ENCODE peak calls at places on chromosomes 16 and 17, in seven cellular contexts. P, J, O, C, R, B and T are unnamed samples.

GRCh38 chr17:64399071-64399766 is 8.6 kb upstream of the PECAM1 start:
- DNase-seq in P (no peak), J (peak; percentile 56), O (no peak), C (no peak), R (no peak), B (no peak), T (no peak)

GRCh38 chr17:66373079-66373478 is 70.7 kb downstream of the PRKCA start:
- DNase-seq in P (no peak), J (no peak), O (no peak), C (no peak), R (no peak), B (no peak), T (no peak)

GRCh38 chr16:69040144-69040909 is 65.1 kb upstream of the HAS3 start:
- DNase-seq in P (peak; percentile 42), J (peak; percentile 89), O (peak; percentile 58), C (no peak), R (no peak), B (no peak), T (no peak)

GRCh38 chr17:60443713-60444112 is 21.4 kb downstream of the CHCT1 start:
- DNase-seq in P (no peak), J (no peak), O (no peak), C (no peak), R (no peak), B (no peak), T (no peak)

GRCh38 chr16:69711115-69711740 is 15.1 kb downstream of the NQO1 start:
- DNase-seq in P (peak; percentile 66), J (peak; percentile 98), O (peak; percentile 95), C (no peak), R (peak; percentile 56), B (peak; percentile 52), T (peak; percentile 17)

GRCh38 chr16:10180771-10181163 is 1.5 kb downstream of the GRIN2A start:
- DNase-seq in P (no peak), J (no peak), O (no peak), C (no peak), R (no peak), B (no peak), T (no peak)

GRCh38 chr17:322006-322780 is 30.4 kb downstream of the RPH3AL start:
- DNase-seq in P (no peak), J (no peak), O (no peak), C (no peak), R (no peak), B (no peak), T (no peak)

GRCh38 chr16:31132303-31132978 is 3.1 kb downstream of the PRSS8 start:
- DNase-seq in P (no peak), J (no peak), O (no peak), C (no peak), R (no peak), B (no peak), T (no peak)

GRCh38 chr17:50035930-50036329 is 20.0 kb upstream of the ITGA3 start:
- DNase-seq in P (no peak), J (no peak), O (no peak), C (no peak), R (no peak), B (no peak), T (no peak)

GRCh38 chr16:87698241-87698640 is 67.5 kb downstream of the KLHDC4 start:
- DNase-seq in P (no peak), J (no peak), O (no peak), C (no peak), R (no peak), B (no peak), T (no peak)

GRCh38 chr17:61260061-61260797 is 139.4 kb upstream of the TBX2 start:
- DNase-seq in P (peak; percentile 24), J (no peak), O (peak; percentile 80), C (no peak), R (no peak), B (no peak), T (peak; percentile 51)

GRCh38 chr16:22217890-22218730 is 12.0 kb downstream of the EEF2K start:
- DNase-seq in P (no peak), J (no peak), O (peak; percentile 56), C (no peak), R (no peak), B (no peak), T (no peak)

GRCh38 chr16:88999457-89000206 is 22.6 kb upstream of the CBFA2T3 start:
- DNase-seq in P (no peak), J (peak; percentile 11), O (peak; percentile 6), C (no peak), R (no peak), B (no peak), T (no peak)

GRCh38 chr17:65413390-65413789 is 148.1 kb downstream of the AXIN2 start:
- DNase-seq in P (no peak), J (no peak), O (no peak), C (no peak), R (no peak), B (no peak), T (no peak)

GRCh38 chr16:85716680-85717038 is 27.9 kb upstream of the GINS2 start:
- DNase-seq in P (no peak), J (no peak), O (no peak), C (no peak), R (no peak), B (no peak), T (no peak)

GRCh38 chr17:34222732-34223486 is 32.2 kb upstream of the CCL2 start:
- DNase-seq in P (no peak), J (no peak), O (no peak), C (peak; percentile 5), R (no peak), B (no peak), T (no peak)

GRCh38 chr17:3940965-3941698 is 23.1 kb downstream of the ATP2A3 start:
- DNase-seq in P (no peak), J (no peak), O (no peak), C (no peak), R (no peak), B (no peak), T (no peak)

GRCh38 chr17:77475012-77475976 is 334.5 kb downstream of the SEC14L1 start:
- DNase-seq in P (peak; percentile 95), J (no peak), O (peak; percentile 91), C (peak; percentile 89), R (peak; percentile 79), B (no peak), T (peak; percentile 44)

GRCh38 chr16:47110939-47111338 is 32.8 kb downstream of the NETO2 start:
- DNase-seq in P (no peak), J (no peak), O (peak; percentile 5), C (no peak), R (no peak), B (no peak), T (no peak)

GRCh38 chr17:77140878-77141767 is at the start of gene SEC14L1:
- DNase-seq in P (no peak), J (no peak), O (peak; percentile 33), C (peak; percentile 51), R (no peak), B (no peak), T (no peak)

GRCh38 chr17:48997827-48998556 is 807 bp downstream of the IGF2BP1 start:
- DNase-seq in P (no peak), J (no peak), O (no peak), C (peak; percentile 34), R (no peak), B (no peak), T (no peak)

DNA sequence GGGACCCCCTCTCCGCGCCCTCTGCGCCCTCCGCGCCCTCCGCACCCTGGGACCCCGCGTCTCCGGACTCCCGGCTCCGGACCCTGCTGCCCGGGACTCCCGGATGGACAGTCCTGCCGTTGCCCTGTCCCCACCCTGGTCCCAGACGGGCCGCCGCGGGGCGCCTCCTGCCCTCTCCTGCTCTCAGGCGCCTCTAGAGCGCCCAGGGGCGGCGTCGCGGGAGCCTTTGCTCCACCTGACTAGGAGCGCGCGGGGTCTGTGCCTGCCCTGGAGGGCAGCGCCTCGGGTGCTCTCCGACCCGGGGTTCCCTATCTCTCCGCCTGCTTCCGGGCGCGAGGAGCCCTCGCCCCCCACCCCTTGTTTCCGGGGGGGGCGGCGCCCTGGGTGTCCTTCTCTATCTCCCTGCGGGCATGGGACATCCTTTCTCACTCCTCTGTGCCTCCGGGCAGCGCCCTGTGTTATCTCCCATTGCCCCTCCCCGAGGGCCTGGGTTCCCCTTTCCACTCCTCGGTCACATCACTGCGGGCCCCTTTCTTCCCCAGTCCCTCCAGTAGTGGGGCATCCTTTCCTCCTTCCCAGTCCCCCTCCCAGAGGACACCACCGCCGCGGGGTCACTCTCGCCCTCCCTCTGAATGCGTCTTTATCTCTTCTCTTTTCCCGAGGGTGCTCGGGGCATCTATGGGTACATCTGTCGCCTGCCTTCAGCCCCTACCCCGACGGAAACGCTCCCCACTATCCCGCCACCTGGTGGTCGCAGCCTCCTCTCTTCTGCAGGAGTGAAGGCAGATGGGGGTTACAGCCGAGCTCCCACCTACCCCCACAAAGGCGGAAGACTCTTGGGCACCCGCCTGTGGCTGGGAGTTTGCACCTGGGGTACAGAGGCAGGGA is 865 bp downstream of the PRKCB start:
- DNase-seq in P (no peak), J (no peak), O (no peak), C (no peak), R (no peak), B (peak; percentile 56), T (no peak)
- H3K4me3 ChIP-seq in P (no peak overlapping the region), J (no peak overlapping the region), O (no peak overlapping the region), C (no peak overlapping the region), R (no peak overlapping the region), B (peak overlapping the region; percentile 69), T (no peak overlapping the region)

DNA sequence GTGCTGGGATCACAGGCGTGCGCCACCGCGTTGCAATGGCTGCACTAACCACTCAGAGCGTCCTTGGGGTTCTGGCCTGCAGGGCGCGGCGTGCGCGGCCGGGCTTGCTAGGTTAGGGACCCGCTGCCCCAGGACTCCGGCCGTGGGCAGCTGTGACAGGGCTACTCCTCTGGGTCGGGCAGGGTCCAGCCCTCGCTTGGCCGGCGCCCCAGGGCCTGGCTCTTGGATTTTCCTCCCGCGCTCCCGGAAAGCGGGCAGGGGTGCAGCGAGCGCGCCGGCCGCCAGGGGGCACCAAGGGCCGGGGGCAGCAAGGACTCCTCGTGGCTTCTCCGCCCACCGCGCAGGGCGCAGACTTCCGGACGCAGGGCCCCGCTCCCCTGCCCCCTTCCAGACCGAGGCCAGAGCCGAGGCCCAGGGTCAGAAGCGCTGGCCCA is 489 bp downstream of the TLE7 start:
- DNase-seq in P (no peak), J (no peak), O (no peak), C (no peak), R (no peak), B (no peak), T (no peak)
- TF ChIP-seq CTCF in P (peak; percentile 31), J (peak; percentile 20), O (no peak), C (peak; percentile 15), R (peak; percentile 24), B (peak; percentile 12), T (peak; percentile 39)

GRCh38 chr17:5413682-5414081 is 5.8 kb downstream of the NUP88 start:
- DNase-seq in P (peak; percentile 88), J (peak; percentile 97), O (peak; percentile 96), C (peak; percentile 89), R (peak; percentile 47), B (no peak), T (peak; percentile 87)
- H3K4me3 ChIP-seq in P (no peak overlapping the region), J (no peak overlapping the region), O (no peak overlapping the region), C (no peak overlapping the region), R (no peak overlapping the region), B (no peak overlapping the region), T (no peak overlapping the region)

DNA sequence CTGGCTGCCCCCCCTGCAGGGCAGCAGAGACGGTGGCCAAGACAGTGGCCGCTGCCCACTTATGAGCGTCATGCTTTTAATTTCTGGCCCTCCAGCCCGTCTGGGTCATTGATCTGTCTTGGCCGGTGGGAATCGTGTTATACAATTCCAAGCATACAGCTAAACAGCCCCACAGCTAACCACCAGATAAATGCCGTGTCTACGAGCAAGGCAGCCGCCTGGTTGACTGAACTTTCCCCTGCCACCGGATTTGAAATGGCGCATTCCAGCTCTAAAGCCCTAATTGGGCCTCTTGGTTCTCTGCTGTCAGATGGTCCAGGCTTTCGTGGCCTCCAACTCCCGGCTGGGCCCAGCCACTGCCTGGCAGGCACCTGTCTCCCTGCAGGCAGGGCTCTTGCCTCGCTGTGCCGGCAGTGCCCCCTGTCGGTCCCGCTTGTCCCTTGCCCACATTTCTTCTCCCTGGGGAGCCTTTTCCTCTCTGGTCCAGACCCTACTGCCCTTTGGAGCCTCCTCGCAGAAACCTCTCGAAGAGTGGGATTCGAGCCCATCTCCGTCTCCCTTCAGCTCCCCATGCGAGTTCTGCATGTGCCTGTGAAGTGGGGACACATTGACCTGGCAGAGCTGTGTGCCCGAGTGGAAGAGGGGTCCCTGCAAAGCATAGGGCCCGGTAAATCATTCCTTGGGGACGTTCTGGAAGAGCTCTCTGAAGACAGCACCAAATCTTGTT is 1.8 kb upstream of the RBFOX3 start:
- DNase-seq in P (no peak), J (peak; percentile 1), O (peak; percentile 35), C (peak; percentile 5), R (no peak), B (no peak), T (no peak)
- TF ChIP-seq CTCF in P (peak; percentile 54), J (peak; percentile 79), O (peak; percentile 52), C (peak; percentile 37), R (peak; percentile 29), B (peak; percentile 35), T (peak; percentile 47)